ENCODE peak calls at places on chromosomes 12 and 14, in seven cellular contexts. W is stimulated activated CD4-positive, alpha-beta T cell treated with anti-CD3 and anti-CD28 coated beads, Interleukin-1b, Interleukin-23, amount 100 ng/mL, for 4 hours; R is Daoy; P is EL; K is amniotic stem cell; C is Right ventricle myocardium superior; G is activated naive CD4-positive, alpha-beta T cell treated with anti-CD3 and anti-CD28 coated beads for 36 hours. Y is an unnamed sample.

GRCh38 chr12:96195845-96196451 is 1.8 kb downstream of the ELK3 start:
- DNase-seq in K (peak), C (no peak), P (peak), G (peak), R (peak), W (no peak), Y (peak)

GRCh38 chr14:65792208-65792905 is 379.8 kb downstream of the FUT8 start:
- DNase-seq in C (no peak), W (no peak), P (peak), G (no peak), K (no peak), R (peak), Y (peak)

GRCh38 chr12:64674367-64674922 is 64.2 kb downstream of the RASSF3 start:
- DNase-seq in G (peak), P (no peak), W (no peak), K (no peak), R (no peak), C (no peak), Y (no peak)

GRCh38 chr12:6225630-6226001 is 25.4 kb downstream of the CD9 start:
- DNase-seq in P (no peak), G (no peak), K (no peak), C (peak), W (no peak), R (no peak), Y (no peak)

GRCh38 chr12:6376079-6376941 is 947 bp upstream of the SCNN1A start:
- DNase-seq in K (no peak), R (peak), C (peak), W (no peak), G (no peak), P (peak), Y (peak)

GRCh38 chr14:102776761-102777710 is at the start of gene TRAF3:
- DNase-seq in W (peak), G (peak), R (peak), P (peak), C (peak), K (peak), Y (no peak)

GRCh38 chr12:89704457-89704856 is 4.2 kb downstream of the ATP2B1 start:
- DNase-seq in G (no peak), C (no peak), R (no peak), W (no peak), P (no peak), K (no peak), Y (no peak)

GRCh38 chr14:99174081-99174851 is 97.7 kb downstream of the BCL11B start:
- DNase-seq in C (no peak), W (no peak), P (no peak), G (no peak), K (no peak), R (no peak), Y (no peak)

GRCh38 chr12:123085046-123085445 is 65.8 kb downstream of the PITPNM2 start:
- DNase-seq in C (no peak), R (no peak), K (no peak), W (no peak), P (no peak), G (no peak), Y (no peak)

GRCh38 chr14:78448483-78449094 is 278.4 kb downstream of the NRXN3 start:
- DNase-seq in R (peak), K (no peak), W (no peak), P (peak), C (peak), G (peak), Y (peak)

GRCh38 chr12:110279976-110280783 is 867 bp upstream of the ATP2A2 start:
- DNase-seq in G (peak), W (peak), R (no peak), K (no peak), P (no peak), C (peak), Y (peak)